ENCODE peak calls at places on chromosomes 2 and 18, in six cellular contexts. F is choroid plexus epithelial cell, T is neural progenitor cell, A is K562, U is cardiac fibroblast, O is cardiac muscle cell. J is an unnamed sample.

GRCh38 chr2:240467659-240468299 is 32.3 kb downstream of the GPC1 start:
- DNase-seq in F (no peak), T (no peak), A (no peak), U (no peak), O (no peak), J (no peak)

GRCh38 chr2:74232426-74232825 is 34.0 kb downstream of the MTHFD2 start:
- DNase-seq in F (no peak), T (no peak), A (no peak), U (no peak), O (no peak), J (no peak)

GRCh38 chr2:71511776-71512175 is 58.4 kb downstream of the DYSF start:
- DNase-seq in F (no peak), T (no peak), A (no peak), U (no peak), O (no peak), J (no peak)

GRCh38 chr2:210099940-210100339 is 71.3 kb downstream of the KANSL1L start:
- DNase-seq in F (no peak), T (peak; percentile 14), A (no peak), U (no peak), O (no peak), J (no peak)

GRCh38 chr2:189411860-189412259 is 29.4 kb upstream of the WDR75 start:
- DNase-seq in F (peak; percentile 97), T (no peak), A (no peak), U (peak; percentile 95), O (no peak), J (no peak)

GRCh38 chr2:237533668-237534138 is 32.7 kb upstream of the PRLH start:
- DNase-seq in F (no peak), T (no peak), A (no peak), U (no peak), O (no peak), J (peak; percentile 28)

GRCh38 chr2:124804014-124804940 is 779.2 kb downstream of the CNTNAP5 start:
- DNase-seq in F (peak; percentile 0), T (peak; percentile 71), A (peak; percentile 48), U (peak; percentile 53), O (peak; percentile 73), J (peak; percentile 36)

GRCh38 chr2:70785137-70785911 is 5.1 kb downstream of the FIGLA start:
- DNase-seq in F (peak; percentile 23), T (peak; percentile 71), A (peak; percentile 66), U (peak; percentile 27), O (peak; percentile 52), J (peak; percentile 44)

GRCh38 chr2:58540680-58541079 is 299.6 kb upstream of the FANCL start:
- DNase-seq in F (no peak), T (peak; percentile 50), A (no peak), U (no peak), O (peak; percentile 35), J (no peak)

GRCh38 chr18:72375628-72376027 is 168.5 kb downstream of the CBLN2 start:
- DNase-seq in F (peak; percentile 78), T (no peak), A (no peak), U (no peak), O (no peak), J (no peak)

GRCh38 chr18:22674300-22674699 is 256.6 kb upstream of the CTAGE1 start:
- DNase-seq in F (peak; percentile 94), T (no peak), A (no peak), U (peak; percentile 88), O (no peak), J (no peak)

GRCh38 chr18:10070581-10071000 is 156.8 kb downstream of the VAPA start:
- DNase-seq in F (peak; percentile 61), T (no peak), A (no peak), U (peak; percentile 15), O (no peak), J (no peak)

GRCh38 chr18:63062246-63062645 is 257.3 kb downstream of the BCL2 start:
- DNase-seq in F (no peak), T (no peak), A (no peak), U (no peak), O (no peak), J (no peak)

DNA sequence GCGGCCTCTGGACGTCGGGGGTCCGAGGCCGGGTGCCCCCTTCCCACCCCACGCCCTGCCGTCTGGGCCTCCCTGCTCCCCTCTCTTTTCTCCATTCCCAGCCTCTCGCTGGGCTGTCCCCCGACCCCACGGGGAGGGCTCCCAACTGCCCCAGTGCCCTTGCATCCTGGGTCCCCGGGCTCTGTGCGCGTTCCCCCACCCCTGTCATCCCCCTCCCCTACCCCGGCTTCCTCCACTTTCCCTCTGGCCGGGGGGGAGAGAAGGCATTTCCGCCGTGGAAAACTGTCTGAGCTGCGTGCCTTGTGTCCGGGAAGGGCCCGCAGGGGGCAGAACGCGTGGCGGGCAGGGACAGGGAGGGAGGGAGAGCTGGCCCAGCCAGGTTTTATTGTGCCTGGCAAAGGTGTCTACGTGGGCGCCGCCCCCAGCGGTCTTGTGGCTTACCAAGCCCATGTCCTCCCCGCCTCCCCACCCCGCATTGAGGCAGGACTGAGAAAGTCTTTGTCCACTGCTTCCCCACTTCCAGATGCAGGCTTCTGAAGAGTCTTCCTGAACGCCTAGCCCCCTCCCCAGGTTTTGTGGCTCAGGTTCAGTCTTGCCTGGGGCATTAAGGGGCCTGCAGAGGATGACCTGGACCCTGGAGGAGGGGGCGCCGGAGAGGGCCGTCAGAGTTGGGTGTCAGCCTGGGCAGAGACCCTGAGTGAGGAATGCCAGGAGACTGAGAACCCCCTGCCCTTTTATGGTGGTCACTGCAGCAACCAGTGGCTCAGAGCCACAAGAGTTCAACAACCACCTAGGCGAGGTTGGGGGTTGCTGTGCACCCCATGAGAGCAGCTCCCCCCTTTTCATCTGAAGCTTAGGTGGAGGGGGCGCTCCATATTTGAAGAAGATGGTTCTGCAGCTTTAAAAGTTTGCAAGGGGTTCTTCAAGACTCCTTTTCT is 1.3 kb downstream of the ITM2C start:
- DNase-seq in F (peak; percentile 28), T (peak; percentile 64), A (no peak), U (peak; percentile 35), O (peak; percentile 65), J (peak; percentile 41)
- TF ChIP-seq CTCF in F (peak; percentile 34), T (peak; percentile 18), A (no peak), U (peak; percentile 9), O (peak; percentile 28), J (no peak)

GRCh38 chr2:68734176-68734575 is 435 bp upstream of the ARHGAP25 start:
- DNase-seq in F (no peak), T (no peak), A (no peak), U (no peak), O (no peak), J (no peak)
- H3K4me3 ChIP-seq in F (no peak overlapping the region), T (no peak overlapping the region), A (no peak overlapping the region), U (no peak overlapping the region), O (no peak overlapping the region), J (peak overlapping the region; percentile 53)

GRCh38 chr2:27263287-27264252 is 723 bp upstream of the SLC30A3 start:
- DNase-seq in F (no peak), T (peak; percentile 42), A (no peak), U (no peak), O (peak; percentile 38), J (no peak)

GRCh38 chr2:27264253-27264752 is 1.5 kb upstream of the SLC30A3 start:
- DNase-seq in F (no peak), T (peak; percentile 58), A (no peak), U (no peak), O (peak; percentile 42), J (no peak)

GRCh38 chr2:27261241-27261925 is 1.5 kb downstream of the SLC30A3 start:
- DNase-seq in F (no peak), T (no peak), A (no peak), U (no peak), O (no peak), J (no peak)

GRCh38 chr2:27261926-27262298 is 935 bp downstream of the SLC30A3 start:
- DNase-seq in F (no peak), T (peak; percentile 54), A (no peak), U (no peak), O (no peak), J (no peak)

GRCh38 chr2:27262379-27263286 is at the start of gene SLC30A3:
- DNase-seq in F (no peak), T (peak; percentile 74), A (peak; percentile 99), U (peak; percentile 39), O (peak; percentile 89), J (peak; percentile 71)
- TF ChIP-seq CTCF in F (no peak), T (peak; percentile 3), A (peak; percentile 15), U (no peak), O (no peak), J (no peak)

GRCh38 chr2:176080540-176081355 is 3.0 kb downstream of the EVX2 start:
- DNase-seq in F (no peak), T (no peak), A (no peak), U (no peak), O (no peak), J (no peak)
- H3K4me3 ChIP-seq in F (no peak overlapping the region), T (peak overlapping the region; percentile 30), A (peak overlapping the region; percentile 52), U (no peak overlapping the region), O (peak overlapping the region; percentile 32), J (no peak overlapping the region)

GRCh38 chr2:81002906-81003305 is 698.4 kb upstream of the LRRTM1 start:
- DNase-seq in F (no peak), T (no peak), A (no peak), U (no peak), O (no peak), J (no peak)

DNA sequence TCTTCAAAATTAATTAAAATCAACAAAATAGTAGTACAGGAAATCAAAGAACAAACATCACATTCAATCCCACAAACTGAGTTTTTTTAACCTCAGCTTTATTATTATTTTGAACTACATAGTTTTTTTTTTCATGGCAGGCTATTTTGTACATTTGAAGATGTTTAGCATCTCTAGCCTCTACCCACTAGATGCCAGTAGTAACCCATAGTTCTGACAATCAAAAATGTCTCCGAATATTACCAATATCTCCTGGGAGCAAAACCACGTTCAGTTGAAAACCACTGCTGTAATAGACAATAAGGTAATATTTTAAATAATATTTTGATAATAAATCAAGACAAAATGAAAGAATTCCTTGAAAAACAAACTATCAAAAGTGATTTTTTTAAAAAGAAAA is 702.6 kb upstream of the LRRTM1 start:
- DNase-seq in F (no peak), T (no peak), A (no peak), U (no peak), O (no peak), J (no peak)
- TF ChIP-seq CTCF in F (no peak), T (peak; percentile 28), A (no peak), U (no peak), O (no peak), J (no peak)

GRCh38 chr2:215905691-215906090 is 107.7 kb downstream of the MREG start:
- DNase-seq in F (no peak), T (no peak), A (no peak), U (no peak), O (no peak), J (peak; percentile 44)
- H3K4me3 ChIP-seq in F (no peak overlapping the region), T (no peak overlapping the region), A (no peak overlapping the region), U (no peak overlapping the region), O (no peak overlapping the region), J (no peak overlapping the region)

J was measured in GM12865.